ENCODE peak calls at places on chromosomes 11 and 22, in ten cellular contexts. One of them, this sample, is unnamed.

GRCh38 chr22:17120281-17120680 is 879 bp downstream of the TMEM121B start:
- DNase-seq in fibroblast of the aortic adventitia: peak
- DNase-seq in astrocyte: peak
- DNase-seq in IMR-90: peak
- DNase-seq in brain microvascular endothelial cell: no peak
- DNase-seq in left ventricle myocardium inferior: peak
- DNase-seq in fibroblast of mammary gland: peak
- DNase-seq in trophoblast cell: peak
- DNase-seq in GM12878: no peak
- DNase-seq in BJ: no peak
- DNase-seq in this sample: peak

GRCh38 chr22:36610567-36610966 is 81.6 kb upstream of the EIF3D start:
- DNase-seq in fibroblast of the aortic adventitia: no peak
- DNase-seq in astrocyte: no peak
- DNase-seq in IMR-90: no peak
- DNase-seq in brain microvascular endothelial cell: no peak
- DNase-seq in left ventricle myocardium inferior: no peak
- DNase-seq in fibroblast of mammary gland: no peak
- DNase-seq in trophoblast cell: no peak
- DNase-seq in GM12878: no peak
- DNase-seq in BJ: no peak
- DNase-seq in this sample: no peak

GRCh38 chr11:120403966-120404365 is 67.8 kb downstream of the ARHGEF12 start:
- DNase-seq in fibroblast of the aortic adventitia: no peak
- DNase-seq in astrocyte: no peak
- DNase-seq in IMR-90: no peak
- DNase-seq in brain microvascular endothelial cell: no peak
- DNase-seq in left ventricle myocardium inferior: no peak
- DNase-seq in fibroblast of mammary gland: no peak
- DNase-seq in trophoblast cell: no peak
- DNase-seq in GM12878: no peak
- DNase-seq in BJ: no peak
- DNase-seq in this sample: no peak

GRCh38 chr11:38448284-38448683 is 1850.2 kb upstream of the RAG2 start:
- DNase-seq in fibroblast of the aortic adventitia: no peak
- DNase-seq in astrocyte: peak
- DNase-seq in IMR-90: no peak
- DNase-seq in brain microvascular endothelial cell: no peak
- DNase-seq in left ventricle myocardium inferior: peak
- DNase-seq in fibroblast of mammary gland: peak
- DNase-seq in trophoblast cell: no peak
- DNase-seq in GM12878: no peak
- DNase-seq in BJ: no peak
- DNase-seq in this sample: no peak

GRCh38 chr22:25318081-25318823 is 98.8 kb downstream of the CRYBB2 start:
- DNase-seq in fibroblast of the aortic adventitia: no peak
- DNase-seq in astrocyte: no peak
- DNase-seq in IMR-90: no peak
- DNase-seq in brain microvascular endothelial cell: no peak
- DNase-seq in left ventricle myocardium inferior: no peak
- DNase-seq in fibroblast of mammary gland: no peak
- DNase-seq in trophoblast cell: no peak
- DNase-seq in GM12878: no peak
- DNase-seq in BJ: no peak
- DNase-seq in this sample: no peak

GRCh38 chr11:32658639-32659406 is 75.2 kb downstream of the EIF3M start:
- DNase-seq in fibroblast of the aortic adventitia: peak
- DNase-seq in astrocyte: peak
- DNase-seq in IMR-90: peak
- DNase-seq in brain microvascular endothelial cell: no peak
- DNase-seq in left ventricle myocardium inferior: no peak
- DNase-seq in fibroblast of mammary gland: peak
- DNase-seq in trophoblast cell: no peak
- DNase-seq in GM12878: no peak
- DNase-seq in BJ: no peak
- DNase-seq in this sample: no peak

GRCh38 chr11:64887757-64888405 is 9.5 kb upstream of the EHD1 start:
- DNase-seq in fibroblast of the aortic adventitia: peak
- DNase-seq in astrocyte: no peak
- DNase-seq in IMR-90: no peak
- DNase-seq in brain microvascular endothelial cell: peak
- DNase-seq in left ventricle myocardium inferior: peak
- DNase-seq in fibroblast of mammary gland: peak
- DNase-seq in trophoblast cell: peak
- DNase-seq in GM12878: no peak
- DNase-seq in BJ: no peak
- DNase-seq in this sample: peak

GRCh38 chr11:5204787-5205186 is 4.3 kb upstream of the OR51V1 start:
- DNase-seq in fibroblast of the aortic adventitia: peak
- DNase-seq in astrocyte: peak
- DNase-seq in IMR-90: peak
- DNase-seq in brain microvascular endothelial cell: peak
- DNase-seq in left ventricle myocardium inferior: no peak
- DNase-seq in fibroblast of mammary gland: peak
- DNase-seq in trophoblast cell: peak
- DNase-seq in GM12878: no peak
- DNase-seq in BJ: peak
- DNase-seq in this sample: no peak

GRCh38 chr11:46331653-46331984 is 15.6 kb upstream of the DGKZ start:
- DNase-seq in fibroblast of the aortic adventitia: no peak
- DNase-seq in astrocyte: no peak
- DNase-seq in IMR-90: no peak
- DNase-seq in brain microvascular endothelial cell: no peak
- DNase-seq in left ventricle myocardium inferior: no peak
- DNase-seq in fibroblast of mammary gland: no peak
- DNase-seq in trophoblast cell: no peak
- DNase-seq in GM12878: no peak
- DNase-seq in BJ: no peak
- DNase-seq in this sample: no peak

GRCh38 chr11:46332093-46332567 is 15.1 kb upstream of the DGKZ start:
- DNase-seq in fibroblast of the aortic adventitia: no peak
- DNase-seq in astrocyte: no peak
- DNase-seq in IMR-90: no peak
- DNase-seq in brain microvascular endothelial cell: no peak
- DNase-seq in left ventricle myocardium inferior: no peak
- DNase-seq in fibroblast of mammary gland: no peak
- DNase-seq in trophoblast cell: no peak
- DNase-seq in GM12878: no peak
- DNase-seq in BJ: no peak
- DNase-seq in this sample: no peak

GRCh38 chr11:46333129-46333947 is 13.9 kb upstream of the DGKZ start:
- DNase-seq in fibroblast of the aortic adventitia: no peak
- DNase-seq in astrocyte: no peak
- DNase-seq in IMR-90: no peak
- DNase-seq in brain microvascular endothelial cell: no peak
- DNase-seq in left ventricle myocardium inferior: no peak
- DNase-seq in fibroblast of mammary gland: no peak
- DNase-seq in trophoblast cell: no peak
- DNase-seq in GM12878: no peak
- DNase-seq in BJ: no peak
- DNase-seq in this sample: no peak

GRCh38 chr11:46334211-46334610 is 13.1 kb upstream of the DGKZ start:
- DNase-seq in fibroblast of the aortic adventitia: no peak
- DNase-seq in astrocyte: no peak
- DNase-seq in IMR-90: no peak
- DNase-seq in brain microvascular endothelial cell: no peak
- DNase-seq in left ventricle myocardium inferior: no peak
- DNase-seq in fibroblast of mammary gland: no peak
- DNase-seq in trophoblast cell: no peak
- DNase-seq in GM12878: no peak
- DNase-seq in BJ: no peak
- DNase-seq in this sample: no peak

DNA sequence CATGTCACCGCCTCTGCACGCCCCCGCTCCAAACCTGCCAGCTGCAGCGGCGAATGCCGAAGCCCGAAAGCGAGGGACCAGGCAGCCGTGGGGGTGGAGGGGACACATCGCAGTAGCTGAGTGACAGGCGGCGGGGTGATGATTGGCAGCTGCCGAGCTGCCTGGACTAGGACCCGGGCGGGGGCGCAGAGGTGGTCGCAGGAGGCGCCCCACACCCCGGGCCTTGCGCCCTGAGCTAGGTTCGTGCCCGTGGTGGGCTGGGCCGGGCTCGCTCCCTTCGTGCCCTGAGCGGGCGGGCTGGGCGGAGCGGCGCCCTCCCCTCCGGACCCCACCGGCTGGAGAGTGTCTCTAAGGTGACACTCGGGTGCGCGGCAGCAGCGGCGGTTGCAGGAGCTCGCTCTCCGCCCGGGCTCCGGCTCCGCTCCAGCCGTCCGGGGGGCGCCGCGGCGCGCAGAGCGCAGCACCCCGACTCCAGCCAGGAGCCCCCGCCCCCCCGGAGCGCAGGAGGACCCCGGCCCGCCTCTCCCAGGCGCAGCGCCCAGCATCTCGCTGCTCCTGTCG is 14.6 kb upstream of the DGKZ start:
- DNase-seq in fibroblast of the aortic adventitia: no peak
- DNase-seq in astrocyte: no peak
- DNase-seq in IMR-90: no peak
- DNase-seq in brain microvascular endothelial cell: no peak
- DNase-seq in left ventricle myocardium inferior: no peak
- DNase-seq in fibroblast of mammary gland: no peak
- DNase-seq in trophoblast cell: no peak
- DNase-seq in GM12878: no peak
- DNase-seq in BJ: no peak
- DNase-seq in this sample: no peak
- H3K4me3 ChIP-seq in fibroblast of the aortic adventitia: peak
- H3K4me3 ChIP-seq in astrocyte: peak
- H3K4me3 ChIP-seq in IMR-90: peak
- H3K4me3 ChIP-seq in brain microvascular endothelial cell: peak
- H3K4me3 ChIP-seq in left ventricle myocardium inferior: peak
- H3K4me3 ChIP-seq in fibroblast of mammary gland: no peak
- H3K4me3 ChIP-seq in trophoblast cell: peak
- H3K4me3 ChIP-seq in GM12878: peak
- H3K4me3 ChIP-seq in BJ: peak
- H3K4me3 ChIP-seq in this sample: no peak

GRCh38 chr11:34360056-34360455 is 2.2 kb upstream of the ABTB2 start:
- DNase-seq in fibroblast of the aortic adventitia: no peak
- DNase-seq in astrocyte: no peak
- DNase-seq in IMR-90: no peak
- DNase-seq in brain microvascular endothelial cell: no peak
- DNase-seq in left ventricle myocardium inferior: no peak
- DNase-seq in fibroblast of mammary gland: no peak
- DNase-seq in trophoblast cell: no peak
- DNase-seq in GM12878: no peak
- DNase-seq in BJ: no peak
- DNase-seq in this sample: no peak

GRCh38 chr11:34358666-34359547 is 1.1 kb upstream of the ABTB2 start:
- DNase-seq in fibroblast of the aortic adventitia: peak
- DNase-seq in astrocyte: peak
- DNase-seq in IMR-90: peak
- DNase-seq in brain microvascular endothelial cell: peak
- DNase-seq in left ventricle myocardium inferior: peak
- DNase-seq in fibroblast of mammary gland: peak
- DNase-seq in trophoblast cell: peak
- DNase-seq in GM12878: peak
- DNase-seq in BJ: no peak
- DNase-seq in this sample: peak

GRCh38 chr11:34358258-34358665 is 452 bp upstream of the ABTB2 start:
- DNase-seq in fibroblast of the aortic adventitia: peak
- DNase-seq in astrocyte: peak
- DNase-seq in IMR-90: peak
- DNase-seq in brain microvascular endothelial cell: no peak
- DNase-seq in left ventricle myocardium inferior: peak
- DNase-seq in fibroblast of mammary gland: peak
- DNase-seq in trophoblast cell: peak
- DNase-seq in GM12878: no peak
- DNase-seq in BJ: no peak
- DNase-seq in this sample: peak

GRCh38 chr11:34357646-34358257 is at the start of gene ABTB2:
- DNase-seq in fibroblast of the aortic adventitia: peak
- DNase-seq in astrocyte: peak
- DNase-seq in IMR-90: peak
- DNase-seq in brain microvascular endothelial cell: peak
- DNase-seq in left ventricle myocardium inferior: peak
- DNase-seq in fibroblast of mammary gland: peak
- DNase-seq in trophoblast cell: peak
- DNase-seq in GM12878: peak
- DNase-seq in BJ: peak
- DNase-seq in this sample: peak

DNA sequence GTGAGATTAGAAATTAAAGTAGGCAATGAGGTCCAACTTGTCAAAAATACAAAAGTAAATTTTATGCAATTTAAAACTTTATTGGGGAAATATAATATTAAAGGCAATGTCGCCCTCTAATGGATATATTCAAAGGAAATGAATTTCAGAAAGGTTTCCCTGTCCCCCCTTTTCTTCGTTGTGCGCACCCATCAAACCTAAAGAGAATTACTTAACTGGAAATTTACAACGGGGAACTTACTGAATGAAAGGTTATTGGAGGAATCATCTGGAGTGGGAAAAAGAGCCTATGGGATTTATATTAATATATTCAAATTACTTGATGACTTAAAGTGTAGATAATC is 1.7 kb upstream of the ABTB2 start:
- DNase-seq in fibroblast of the aortic adventitia: no peak
- DNase-seq in astrocyte: no peak
- DNase-seq in IMR-90: no peak
- DNase-seq in brain microvascular endothelial cell: no peak
- DNase-seq in left ventricle myocardium inferior: no peak
- DNase-seq in fibroblast of mammary gland: no peak
- DNase-seq in trophoblast cell: no peak
- DNase-seq in GM12878: no peak
- DNase-seq in BJ: no peak
- DNase-seq in this sample: no peak
- H3K4me3 ChIP-seq in fibroblast of the aortic adventitia: peak
- H3K4me3 ChIP-seq in astrocyte: peak
- H3K4me3 ChIP-seq in IMR-90: no peak
- H3K4me3 ChIP-seq in brain microvascular endothelial cell: no peak
- H3K4me3 ChIP-seq in left ventricle myocardium inferior: peak
- H3K4me3 ChIP-seq in fibroblast of mammary gland: no peak
- H3K4me3 ChIP-seq in trophoblast cell: no peak
- H3K4me3 ChIP-seq in GM12878: peak
- H3K4me3 ChIP-seq in BJ: no peak
- H3K4me3 ChIP-seq in this sample: no peak

GRCh38 chr11:70078095-70078795 is at the start of gene ANO1:
- DNase-seq in fibroblast of the aortic adventitia: no peak
- DNase-seq in astrocyte: no peak
- DNase-seq in IMR-90: peak
- DNase-seq in brain microvascular endothelial cell: no peak
- DNase-seq in left ventricle myocardium inferior: peak
- DNase-seq in fibroblast of mammary gland: no peak
- DNase-seq in trophoblast cell: peak
- DNase-seq in GM12878: no peak
- DNase-seq in BJ: no peak
- DNase-seq in this sample: no peak

GRCh38 chr11:70079691-70080090 is 1.6 kb downstream of the ANO1 start:
- DNase-seq in fibroblast of the aortic adventitia: no peak
- DNase-seq in astrocyte: no peak
- DNase-seq in IMR-90: no peak
- DNase-seq in brain microvascular endothelial cell: no peak
- DNase-seq in left ventricle myocardium inferior: no peak
- DNase-seq in fibroblast of mammary gland: no peak
- DNase-seq in trophoblast cell: no peak
- DNase-seq in GM12878: no peak
- DNase-seq in BJ: no peak
- DNase-seq in this sample: no peak

GRCh38 chr11:70080763-70081162 is 2.6 kb downstream of the ANO1 start:
- DNase-seq in fibroblast of the aortic adventitia: no peak
- DNase-seq in astrocyte: peak
- DNase-seq in IMR-90: no peak
- DNase-seq in brain microvascular endothelial cell: no peak
- DNase-seq in left ventricle myocardium inferior: no peak
- DNase-seq in fibroblast of mammary gland: no peak
- DNase-seq in trophoblast cell: peak
- DNase-seq in GM12878: no peak
- DNase-seq in BJ: no peak
- DNase-seq in this sample: no peak

GRCh38 chr11:70077411-70078094 is 564 bp upstream of the ANO1 start:
- DNase-seq in fibroblast of the aortic adventitia: no peak
- DNase-seq in astrocyte: no peak
- DNase-seq in IMR-90: no peak
- DNase-seq in brain microvascular endothelial cell: no peak
- DNase-seq in left ventricle myocardium inferior: no peak
- DNase-seq in fibroblast of mammary gland: no peak
- DNase-seq in trophoblast cell: no peak
- DNase-seq in GM12878: no peak
- DNase-seq in BJ: no peak
- DNase-seq in this sample: no peak

GRCh38 chr11:70078796-70079616 is 889 bp downstream of the ANO1 start:
- DNase-seq in fibroblast of the aortic adventitia: no peak
- DNase-seq in astrocyte: no peak
- DNase-seq in IMR-90: no peak
- DNase-seq in brain microvascular endothelial cell: no peak
- DNase-seq in left ventricle myocardium inferior: no peak
- DNase-seq in fibroblast of mammary gland: no peak
- DNase-seq in trophoblast cell: no peak
- DNase-seq in GM12878: no peak
- DNase-seq in BJ: no peak
- DNase-seq in this sample: no peak
- H3K4me3 ChIP-seq in fibroblast of the aortic adventitia: no peak
- H3K4me3 ChIP-seq in astrocyte: no peak
- H3K4me3 ChIP-seq in IMR-90: peak
- H3K4me3 ChIP-seq in brain microvascular endothelial cell: no peak
- H3K4me3 ChIP-seq in left ventricle myocardium inferior: peak
- H3K4me3 ChIP-seq in fibroblast of mammary gland: no peak
- H3K4me3 ChIP-seq in trophoblast cell: no peak
- H3K4me3 ChIP-seq in GM12878: no peak
- H3K4me3 ChIP-seq in BJ: no peak
- H3K4me3 ChIP-seq in this sample: peak

GRCh38 chr22:24191381-24191841 is 10.1 kb downstream of the SUSD2 start:
- DNase-seq in fibroblast of the aortic adventitia: no peak
- DNase-seq in astrocyte: no peak
- DNase-seq in IMR-90: no peak
- DNase-seq in brain microvascular endothelial cell: no peak
- DNase-seq in left ventricle myocardium inferior: no peak
- DNase-seq in fibroblast of mammary gland: no peak
- DNase-seq in trophoblast cell: no peak
- DNase-seq in GM12878: no peak
- DNase-seq in BJ: no peak
- DNase-seq in this sample: no peak
- H3K4me3 ChIP-seq in fibroblast of the aortic adventitia: no peak
- H3K4me3 ChIP-seq in astrocyte: no peak
- H3K4me3 ChIP-seq in IMR-90: no peak
- H3K4me3 ChIP-seq in brain microvascular endothelial cell: no peak
- H3K4me3 ChIP-seq in left ventricle myocardium inferior: no peak
- H3K4me3 ChIP-seq in fibroblast of mammary gland: no peak
- H3K4me3 ChIP-seq in trophoblast cell: no peak
- H3K4me3 ChIP-seq in GM12878: no peak
- H3K4me3 ChIP-seq in BJ: no peak
- H3K4me3 ChIP-seq in this sample: no peak

This sample was measured in uterus.